ENCODE peak calls at places on chromosomes 7 and 10, in four cellular contexts. Z is fibroblast of lung, T is AG04450, P is sigmoid colon. C is an unnamed sample.

GRCh38 chr10:69901623-69902505 is 100.2 kb downstream of the COL13A1 start:
- DNase-seq in P (no peak), T (peak; percentile 11), Z (peak; percentile 47), C (peak; percentile 83)

GRCh38 chr10:124724279-124725027 is 19.7 kb downstream of the FAM53B start:
- DNase-seq in T (no peak), Z (no peak), P (peak; percentile 79), C (peak; percentile 64)

GRCh38 chr10:130137077-130137448 is 872 bp downstream of the GLRX3 start:
- DNase-seq in T (no peak), P (no peak), Z (peak; percentile 24), C (no peak)

GRCh38 chr10:91022924-91023707 is 102.2 kb upstream of the ANKRD1 start:
- DNase-seq in P (peak; percentile 66), Z (peak; percentile 15), T (no peak), C (no peak)

GRCh38 chr7:28767356-28767755 is 190.8 kb downstream of the TRIL start:
- DNase-seq in P (no peak), Z (no peak), T (no peak), C (no peak)

GRCh38 chr10:86937502-86938154 is 19.8 kb downstream of the MMRN2 start:
- DNase-seq in P (no peak), T (no peak), Z (no peak), C (no peak)

GRCh38 chr10:3853547-3853989 is 68.6 kb upstream of the KLF6 start:
- DNase-seq in T (no peak), Z (peak; percentile 38), P (peak; percentile 87), C (peak; percentile 90)

GRCh38 chr10:43680035-43680434 is 31.4 kb upstream of the ZNF32 start:
- DNase-seq in P (no peak), Z (peak; percentile 28), T (no peak), C (no peak)

GRCh38 chr7:116539879-116540278 is 15.0 kb downstream of the CAV1 start:
- DNase-seq in P (no peak), T (no peak), Z (no peak), C (no peak)

GRCh38 chr10:126905776-126906703 is 812 bp downstream of the DOCK1 start:
- DNase-seq in P (peak; percentile 73), Z (peak; percentile 55), T (no peak), C (peak; percentile 38)

GRCh38 chr7:11784808-11785536 is 47.0 kb downstream of the THSD7A start:
- DNase-seq in Z (no peak), T (no peak), P (no peak), C (no peak)

GRCh38 chr10:60009316-60009715 is 103.0 kb upstream of the CCDC6 start:
- DNase-seq in P (no peak), Z (no peak), T (no peak), C (no peak)

GRCh38 chr7:100266576-100267354 is 40.7 kb upstream of the SPDYE3 start:
- DNase-seq in T (no peak), P (no peak), Z (no peak), C (no peak)

GRCh38 chr10:61000769-61001730 is 57.1 kb upstream of the RHOBTB1 start:
- DNase-seq in P (peak; percentile 62), Z (peak; percentile 16), T (no peak), C (peak; percentile 11)

GRCh38 chr10:133162178-133162909 is 2.3 kb downstream of the KNDC1 start:
- DNase-seq in P (no peak), T (no peak), Z (no peak), C (no peak)

GRCh38 chr10:75508239-75508813 is 76.9 kb downstream of the LRMDA start:
- DNase-seq in T (no peak), P (no peak), Z (peak; percentile 93), C (no peak)

GRCh38 chr7:103870664-103871063 is 118.8 kb downstream of the RELN start:
- DNase-seq in P (no peak), Z (no peak), T (no peak), C (no peak)

GRCh38 chr10:85618841-85619240 is 747.8 kb downstream of the GRID1 start:
- DNase-seq in P (no peak), Z (no peak), T (no peak), C (no peak)

GRCh38 chr10:93403741-93404354 is 78.3 kb downstream of the MYOF start:
- DNase-seq in P (no peak), Z (no peak), T (no peak), C (no peak)

GRCh38 chr10:120978589-120979252 is 127.6 kb downstream of the WDR11 start:
- DNase-seq in P (no peak), T (no peak), Z (peak; percentile 5), C (no peak)

GRCh38 chr7:139034855-139035587 is 821 bp downstream of the ZC3HAV1L start:
- DNase-seq in P (peak; percentile 64), Z (peak; percentile 32), T (no peak), C (no peak)

GRCh38 chr7:65304175-65304574 is 69.5 kb upstream of the ZNF92 start:
- DNase-seq in P (no peak), T (no peak), Z (no peak), C (no peak)

GRCh38 chr7:140390466-140391190 is 7.7 kb downstream of the SLC37A3 start:
- DNase-seq in T (no peak), Z (peak; percentile 24), P (peak; percentile 10), C (no peak)

DNA sequence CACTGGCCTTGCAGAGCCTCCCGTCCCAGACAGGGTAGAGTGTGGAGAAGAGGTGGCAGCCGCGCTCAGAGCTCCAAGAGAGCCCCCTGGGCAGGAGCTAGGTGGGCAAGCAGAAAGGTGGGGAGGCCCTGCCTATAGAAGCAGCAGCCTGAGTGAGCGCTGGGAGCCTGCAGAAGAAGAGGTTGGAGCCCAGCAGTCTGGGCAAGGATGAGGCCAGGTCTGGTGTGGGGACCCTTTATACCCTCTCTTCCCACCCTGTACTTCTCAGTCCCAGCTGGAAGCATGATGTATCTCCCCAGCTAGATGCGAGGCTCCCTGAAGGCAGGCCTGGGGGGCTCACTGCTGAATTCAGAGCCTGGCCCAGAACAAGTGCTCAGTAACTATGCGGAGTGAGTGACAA is 44.5 kb upstream of the ZMIZ1 start:
- DNase-seq in Z (no peak), T (no peak), P (peak; percentile 62), C (no peak)
- H3K27ac ChIP-seq in Z (no peak overlapping the region), T (no peak overlapping the region), P (no peak overlapping the region), C (no peak overlapping the region)

GRCh38 chr10:92125169-92125543 is 165.7 kb downstream of the CPEB3 start:
- DNase-seq in P (no peak), Z (peak; percentile 23), T (no peak), C (no peak)
- H3K27ac ChIP-seq in P (peak overlapping the region; percentile 76), Z (no peak overlapping the region), T (no peak overlapping the region), C (peak overlapping the region; percentile 94)

GRCh38 chr10:22674215-22674930 is 40.0 kb downstream of the PIP4K2A start:
- DNase-seq in P (no peak), T (no peak), Z (no peak), C (no peak)
- H3K27ac ChIP-seq in P (no peak overlapping the region), T (no peak overlapping the region), Z (no peak overlapping the region), C (no peak overlapping the region)

GRCh38 chr7:151681726-151682125 is 162.0 kb upstream of the RHEB start:
- DNase-seq in P (peak; percentile 54), T (no peak), Z (no peak), C (no peak)

GRCh38 chr7:151683615-151684407 is 164.1 kb upstream of the RHEB start:
- DNase-seq in P (peak; percentile 57), Z (no peak), T (no peak), C (no peak)

GRCh38 chr7:151684408-151685175 is 164.9 kb upstream of the RHEB start:
- DNase-seq in T (no peak), P (peak; percentile 59), Z (no peak), C (no peak)

GRCh38 chr7:151680810-151681209 is 161.1 kb upstream of the RHEB start:
- DNase-seq in Z (peak; percentile 89), T (no peak), P (peak; percentile 84), C (peak; percentile 75)

GRCh38 chr7:151682831-151683614 is 163.3 kb upstream of the RHEB start:
- DNase-seq in P (peak; percentile 63), Z (no peak), T (no peak), C (peak; percentile 30)
- H3K27ac ChIP-seq in P (no peak overlapping the region), Z (no peak overlapping the region), T (no peak overlapping the region), C (no peak overlapping the region)

DNA sequence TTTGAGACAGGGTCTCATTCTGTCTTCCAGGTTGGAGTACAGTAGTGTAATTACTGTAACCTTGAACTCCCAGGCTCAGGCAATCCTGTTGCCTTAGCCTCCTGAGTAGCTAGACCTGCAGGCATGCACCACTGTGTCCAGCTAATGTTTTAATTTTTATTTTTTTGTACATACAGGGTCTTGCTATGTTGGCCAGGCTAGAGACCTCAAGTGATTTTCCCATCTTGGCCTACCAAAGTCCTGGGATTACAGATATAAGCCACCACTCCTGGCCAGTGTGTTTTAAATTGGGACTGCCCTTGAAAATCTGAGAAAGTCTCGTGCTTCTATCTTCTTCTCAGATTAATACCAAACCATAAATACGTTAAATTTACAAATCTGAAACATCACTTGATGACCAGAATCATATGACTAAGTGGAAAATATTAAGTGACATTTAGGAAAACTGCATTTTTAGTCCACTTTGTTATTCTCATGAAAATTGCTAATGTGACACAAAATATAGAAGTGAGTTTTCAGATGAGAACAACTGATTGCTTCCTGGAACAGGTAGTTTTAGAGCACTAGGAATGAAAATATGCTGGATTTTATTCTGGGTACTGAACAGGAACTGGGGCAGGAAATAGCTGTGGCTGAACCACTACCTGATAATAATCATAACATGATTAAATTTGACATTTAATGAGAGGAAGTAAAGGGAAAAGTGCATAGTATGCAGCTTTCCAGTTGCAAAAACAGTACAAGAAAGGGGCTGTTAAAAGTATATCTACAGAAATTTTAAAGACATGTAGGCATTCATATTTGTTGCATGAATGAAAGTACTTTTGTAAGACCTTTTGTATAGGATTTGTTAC is 4.2 kb downstream of the PHTF2 start:
- DNase-seq in T (no peak), Z (no peak), P (no peak), C (no peak)
- H3K27ac ChIP-seq in T (no peak overlapping the region), Z (no peak overlapping the region), P (no peak overlapping the region), C (no peak overlapping the region)

GRCh38 chr10:51792678-51793077 is 93.3 kb upstream of the CSTF2T start:
- DNase-seq in Z (no peak), T (no peak), P (no peak), C (no peak)

GRCh38 chr10:51786684-51787035 is 87.3 kb upstream of the CSTF2T start:
- DNase-seq in T (no peak), P (no peak), Z (no peak), C (no peak)

GRCh38 chr10:51789118-51789517 is 89.7 kb upstream of the CSTF2T start:
- DNase-seq in T (no peak), P (no peak), Z (no peak), C (no peak)

GRCh38 chr10:51788270-51788669 is 88.9 kb upstream of the CSTF2T start:
- DNase-seq in T (no peak), P (no peak), Z (no peak), C (no peak)

DNA sequence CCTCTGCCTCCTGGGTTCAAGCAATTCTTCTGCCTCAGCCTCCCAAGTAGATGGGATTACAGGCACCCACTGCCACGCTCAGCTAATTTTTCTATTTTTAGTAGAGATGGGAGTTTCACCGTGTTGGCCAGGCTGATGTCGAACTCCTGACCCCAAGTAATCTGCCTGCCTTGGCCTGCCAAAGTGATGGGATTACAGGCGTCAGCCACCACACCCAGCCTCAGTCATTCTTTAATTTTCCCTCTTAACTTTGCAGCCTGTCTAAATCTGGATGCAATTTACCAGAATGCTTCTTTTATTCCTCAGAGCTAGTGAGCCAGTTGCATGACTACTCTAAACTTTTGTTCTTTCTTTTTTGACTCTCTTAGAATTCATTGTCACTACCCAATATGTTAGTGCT is 90.5 kb upstream of the CSTF2T start:
- DNase-seq in Z (no peak), T (no peak), P (no peak), C (no peak)
- H3K27ac ChIP-seq in Z (no peak overlapping the region), T (no peak overlapping the region), P (no peak overlapping the region), C (no peak overlapping the region)

C was measured in thyroid gland.